ENCODE peak calls at places on chromosomes 11 and 22, in six cellular contexts. One of them, this sample, is unnamed.

GRCh38 chr11:74179234-74180126 is 8.4 kb downstream of the PPME1 start:
- DNase-seq in IMR-90: peak; percentile 41
- DNase-seq in CD8-positive, alpha-beta T cell: no peak
- DNase-seq in cardiac fibroblast: no peak
- DNase-seq in A549: no peak
- DNase-seq in AG09309: no peak
- DNase-seq in this sample: no peak

GRCh38 chr11:100353083-100353482 is 334.0 kb upstream of the ARHGAP42 start:
- DNase-seq in AG09309: no peak
- DNase-seq in cardiac fibroblast: no peak
- DNase-seq in IMR-90: no peak
- DNase-seq in CD8-positive, alpha-beta T cell: no peak
- DNase-seq in A549: no peak
- DNase-seq in this sample: no peak

GRCh38 chr11:123434262-123434661 is 4.2 kb downstream of the GRAMD1B start:
- DNase-seq in A549: peak; percentile 31
- DNase-seq in AG09309: no peak
- DNase-seq in cardiac fibroblast: no peak
- DNase-seq in IMR-90: peak; percentile 22
- DNase-seq in CD8-positive, alpha-beta T cell: no peak
- DNase-seq in this sample: no peak

GRCh38 chr22:50526849-50527801 is 1.7 kb upstream of the SCO2 start:
- DNase-seq in A549: peak; percentile 44
- DNase-seq in cardiac fibroblast: peak; percentile 61
- DNase-seq in IMR-90: no peak
- DNase-seq in CD8-positive, alpha-beta T cell: no peak
- DNase-seq in AG09309: no peak
- DNase-seq in this sample: no peak

GRCh38 chr11:75107187-75107586 is 10.5 kb upstream of the OR2AT4 start:
- DNase-seq in cardiac fibroblast: peak; percentile 12
- DNase-seq in A549: no peak
- DNase-seq in CD8-positive, alpha-beta T cell: no peak
- DNase-seq in IMR-90: peak; percentile 19
- DNase-seq in AG09309: no peak
- DNase-seq in this sample: no peak

GRCh38 chr11:24145411-24145810 is 351.4 kb upstream of the LUZP2 start:
- DNase-seq in IMR-90: peak; percentile 2
- DNase-seq in A549: no peak
- DNase-seq in CD8-positive, alpha-beta T cell: no peak
- DNase-seq in AG09309: no peak
- DNase-seq in cardiac fibroblast: no peak
- DNase-seq in this sample: no peak

GRCh38 chr22:44889233-44889878 is 120.4 kb downstream of the PHF21B start:
- DNase-seq in cardiac fibroblast: no peak
- DNase-seq in CD8-positive, alpha-beta T cell: no peak
- DNase-seq in AG09309: no peak
- DNase-seq in IMR-90: no peak
- DNase-seq in A549: no peak
- DNase-seq in this sample: no peak

GRCh38 chr11:87281496-87281895 is 243.8 kb downstream of the TMEM135 start:
- DNase-seq in AG09309: peak; percentile 43
- DNase-seq in CD8-positive, alpha-beta T cell: no peak
- DNase-seq in A549: no peak
- DNase-seq in cardiac fibroblast: peak; percentile 90
- DNase-seq in IMR-90: peak; percentile 77
- DNase-seq in this sample: peak; percentile 58

GRCh38 chr22:26564181-26564580 is 25.8 kb downstream of the TPST2 start:
- DNase-seq in CD8-positive, alpha-beta T cell: no peak
- DNase-seq in cardiac fibroblast: no peak
- DNase-seq in AG09309: no peak
- DNase-seq in A549: no peak
- DNase-seq in IMR-90: no peak
- DNase-seq in this sample: no peak

GRCh38 chr11:2902784-2903671 is 17.5 kb upstream of the CDKN1C start:
- DNase-seq in A549: no peak
- DNase-seq in IMR-90: no peak
- DNase-seq in CD8-positive, alpha-beta T cell: no peak
- DNase-seq in cardiac fibroblast: no peak
- DNase-seq in AG09309: no peak
- DNase-seq in this sample: no peak

GRCh38 chr11:68931911-68932310 is 28.2 kb downstream of the IGHMBP2 start:
- DNase-seq in cardiac fibroblast: no peak
- DNase-seq in AG09309: no peak
- DNase-seq in CD8-positive, alpha-beta T cell: no peak
- DNase-seq in IMR-90: no peak
- DNase-seq in A549: no peak
- DNase-seq in this sample: no peak

GRCh38 chr11:70251583-70252285 is 18.8 kb upstream of the PPFIA1 start:
- DNase-seq in AG09309: no peak
- DNase-seq in A549: no peak
- DNase-seq in IMR-90: no peak
- DNase-seq in cardiac fibroblast: no peak
- DNase-seq in CD8-positive, alpha-beta T cell: no peak
- DNase-seq in this sample: no peak

GRCh38 chr22:23533328-23533762 is 46.7 kb downstream of the IGLL1 start:
- DNase-seq in A549: peak; percentile 50
- DNase-seq in AG09309: no peak
- DNase-seq in cardiac fibroblast: peak; percentile 52
- DNase-seq in CD8-positive, alpha-beta T cell: peak; percentile 29
- DNase-seq in IMR-90: peak; percentile 10
- DNase-seq in this sample: no peak

GRCh38 chr11:2538951-2539735 is 94.3 kb downstream of the KCNQ1 start:
- DNase-seq in AG09309: no peak
- DNase-seq in cardiac fibroblast: no peak
- DNase-seq in CD8-positive, alpha-beta T cell: no peak
- DNase-seq in A549: no peak
- DNase-seq in IMR-90: no peak
- DNase-seq in this sample: no peak

GRCh38 chr22:24977370-24978230 is 25.1 kb downstream of the KIAA1671 start:
- DNase-seq in CD8-positive, alpha-beta T cell: no peak
- DNase-seq in A549: no peak
- DNase-seq in cardiac fibroblast: peak; percentile 69
- DNase-seq in AG09309: no peak
- DNase-seq in IMR-90: no peak
- DNase-seq in this sample: no peak

GRCh38 chr22:38569181-38569971 is 607 bp downstream of the DMC1 start:
- DNase-seq in CD8-positive, alpha-beta T cell: no peak
- DNase-seq in A549: peak; percentile 13
- DNase-seq in IMR-90: no peak
- DNase-seq in cardiac fibroblast: no peak
- DNase-seq in AG09309: no peak
- DNase-seq in this sample: no peak

GRCh38 chr11:118957968-118958367 is 1.9 kb downstream of the UPK2 start:
- DNase-seq in cardiac fibroblast: no peak
- DNase-seq in CD8-positive, alpha-beta T cell: no peak
- DNase-seq in IMR-90: no peak
- DNase-seq in A549: no peak
- DNase-seq in AG09309: no peak
- DNase-seq in this sample: no peak

GRCh38 chr11:110044226-110044968 is 48.8 kb upstream of the ZC3H12C start:
- DNase-seq in AG09309: no peak
- DNase-seq in cardiac fibroblast: no peak
- DNase-seq in IMR-90: no peak
- DNase-seq in A549: no peak
- DNase-seq in CD8-positive, alpha-beta T cell: no peak
- DNase-seq in this sample: no peak

GRCh38 chr11:102453286-102453797 is 777 bp upstream of the TMEM123 start:
- DNase-seq in A549: no peak
- DNase-seq in cardiac fibroblast: no peak
- DNase-seq in IMR-90: no peak
- DNase-seq in CD8-positive, alpha-beta T cell: no peak
- DNase-seq in AG09309: no peak
- DNase-seq in this sample: no peak

GRCh38 chr11:87002918-87003317 is 34.8 kb upstream of the TMEM135 start:
- DNase-seq in IMR-90: no peak
- DNase-seq in AG09309: no peak
- DNase-seq in CD8-positive, alpha-beta T cell: no peak
- DNase-seq in cardiac fibroblast: no peak
- DNase-seq in A549: no peak
- DNase-seq in this sample: no peak

GRCh38 chr11:110897035-110897434 is 184.8 kb upstream of the ARHGAP20 start:
- DNase-seq in cardiac fibroblast: peak; percentile 73
- DNase-seq in CD8-positive, alpha-beta T cell: no peak
- DNase-seq in AG09309: peak; percentile 76
- DNase-seq in IMR-90: peak; percentile 80
- DNase-seq in A549: no peak
- DNase-seq in this sample: peak; percentile 25

GRCh38 chr11:132312616-132313210 is 942.3 kb downstream of the NTM start:
- DNase-seq in CD8-positive, alpha-beta T cell: no peak
- DNase-seq in cardiac fibroblast: peak; percentile 29
- DNase-seq in A549: no peak
- DNase-seq in AG09309: peak; percentile 2
- DNase-seq in IMR-90: peak; percentile 46
- DNase-seq in this sample: no peak

GRCh38 chr11:58864335-58864734 is 19.8 kb upstream of the GLYATL2 start:
- DNase-seq in A549: no peak
- DNase-seq in AG09309: no peak
- DNase-seq in CD8-positive, alpha-beta T cell: no peak
- DNase-seq in cardiac fibroblast: no peak
- DNase-seq in IMR-90: no peak
- DNase-seq in this sample: no peak

DNA sequence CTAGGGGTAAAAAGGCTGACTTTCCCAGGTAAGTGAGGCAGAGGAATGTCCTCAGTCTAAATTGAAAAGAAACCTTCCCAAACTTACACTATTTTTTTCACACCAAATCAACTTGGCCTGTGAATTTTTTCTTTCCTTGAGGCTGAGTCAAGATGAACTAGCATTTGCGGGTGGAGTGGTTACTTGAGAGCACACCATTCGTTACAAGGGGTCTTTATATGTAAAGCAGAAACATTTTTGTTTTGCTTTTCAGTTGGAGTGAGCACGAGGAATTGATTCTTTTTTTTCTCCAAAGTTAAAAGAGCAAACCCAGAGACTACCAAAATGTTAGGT is 36.4 kb downstream of the MAML2 start:
- DNase-seq in CD8-positive, alpha-beta T cell: no peak
- DNase-seq in cardiac fibroblast: no peak
- DNase-seq in IMR-90: no peak
- DNase-seq in A549: no peak
- DNase-seq in AG09309: no peak
- DNase-seq in this sample: no peak
- H3K4me3 ChIP-seq in CD8-positive, alpha-beta T cell: no peak overlapping the region
- H3K4me3 ChIP-seq in cardiac fibroblast: no peak overlapping the region
- H3K4me3 ChIP-seq in IMR-90: peak overlapping the region; percentile 29
- H3K4me3 ChIP-seq in A549: peak overlapping the region; percentile 31
- H3K4me3 ChIP-seq in AG09309: peak overlapping the region; percentile 6
- H3K4me3 ChIP-seq in this sample: peak overlapping the region; percentile 37

GRCh38 chr11:65947603-65948125 is 2.4 kb downstream of the TSGA10IP start:
- DNase-seq in IMR-90: no peak
- DNase-seq in AG09309: no peak
- DNase-seq in cardiac fibroblast: no peak
- DNase-seq in A549: no peak
- DNase-seq in CD8-positive, alpha-beta T cell: no peak
- DNase-seq in this sample: no peak

GRCh38 chr11:65945941-65946558 is 770 bp downstream of the TSGA10IP start:
- DNase-seq in cardiac fibroblast: no peak
- DNase-seq in CD8-positive, alpha-beta T cell: no peak
- DNase-seq in AG09309: no peak
- DNase-seq in IMR-90: no peak
- DNase-seq in A549: no peak
- DNase-seq in this sample: no peak

GRCh38 chr11:65946655-65947054 is 1.4 kb downstream of the TSGA10IP start:
- DNase-seq in AG09309: no peak
- DNase-seq in A549: no peak
- DNase-seq in cardiac fibroblast: no peak
- DNase-seq in CD8-positive, alpha-beta T cell: no peak
- DNase-seq in IMR-90: no peak
- DNase-seq in this sample: no peak

GRCh38 chr11:65945430-65945911 is at the start of gene TSGA10IP:
- DNase-seq in CD8-positive, alpha-beta T cell: no peak
- DNase-seq in AG09309: no peak
- DNase-seq in cardiac fibroblast: no peak
- DNase-seq in IMR-90: no peak
- DNase-seq in A549: no peak
- DNase-seq in this sample: no peak

GRCh38 chr11:65947133-65947532 is 1.9 kb downstream of the TSGA10IP start:
- DNase-seq in cardiac fibroblast: no peak
- DNase-seq in A549: no peak
- DNase-seq in AG09309: no peak
- DNase-seq in IMR-90: no peak
- DNase-seq in CD8-positive, alpha-beta T cell: no peak
- DNase-seq in this sample: no peak
- H3K4me3 ChIP-seq in cardiac fibroblast: no peak overlapping the region
- H3K4me3 ChIP-seq in A549: no peak overlapping the region
- H3K4me3 ChIP-seq in AG09309: no peak overlapping the region
- H3K4me3 ChIP-seq in IMR-90: no peak overlapping the region
- H3K4me3 ChIP-seq in CD8-positive, alpha-beta T cell: no peak overlapping the region
- H3K4me3 ChIP-seq in this sample: no peak overlapping the region

DNA sequence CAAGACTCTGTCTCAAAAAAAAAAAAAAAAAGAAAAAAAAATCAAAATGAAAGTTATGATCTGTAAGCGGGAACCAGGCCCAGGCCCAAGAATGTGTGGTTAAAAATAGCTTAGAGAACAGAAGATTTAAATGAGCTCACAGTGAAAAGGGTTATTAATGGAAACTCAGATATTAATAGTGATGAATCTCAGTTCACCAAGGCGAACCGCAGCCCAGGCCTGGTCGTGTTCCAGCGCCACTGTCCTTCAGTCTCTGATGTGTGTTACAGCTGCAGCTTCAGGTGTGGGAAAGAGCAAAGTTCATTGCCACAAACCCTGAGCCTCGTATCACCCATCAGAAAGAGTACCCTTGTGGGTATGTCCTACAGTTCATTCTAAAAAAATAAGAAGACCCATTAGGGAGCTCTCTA is 107.1 kb downstream of the GAB2 start:
- DNase-seq in A549: no peak
- DNase-seq in cardiac fibroblast: peak; percentile 69
- DNase-seq in AG09309: no peak
- DNase-seq in CD8-positive, alpha-beta T cell: no peak
- DNase-seq in IMR-90: peak; percentile 35
- DNase-seq in this sample: no peak
- H3K4me3 ChIP-seq in A549: no peak overlapping the region
- H3K4me3 ChIP-seq in cardiac fibroblast: no peak overlapping the region
- H3K4me3 ChIP-seq in AG09309: no peak overlapping the region
- H3K4me3 ChIP-seq in CD8-positive, alpha-beta T cell: no peak overlapping the region
- H3K4me3 ChIP-seq in IMR-90: no peak overlapping the region
- H3K4me3 ChIP-seq in this sample: no peak overlapping the region

GRCh38 chr11:17542249-17542648 is 2.0 kb downstream of the USH1C start:
- DNase-seq in A549: no peak
- DNase-seq in IMR-90: no peak
- DNase-seq in CD8-positive, alpha-beta T cell: no peak
- DNase-seq in AG09309: no peak
- DNase-seq in cardiac fibroblast: no peak
- DNase-seq in this sample: no peak

GRCh38 chr11:17543041-17543440 is 1.2 kb downstream of the USH1C start:
- DNase-seq in cardiac fibroblast: no peak
- DNase-seq in AG09309: no peak
- DNase-seq in A549: no peak
- DNase-seq in IMR-90: no peak
- DNase-seq in CD8-positive, alpha-beta T cell: no peak
- DNase-seq in this sample: no peak

GRCh38 chr11:17541330-17541885 is 2.8 kb downstream of the USH1C start:
- DNase-seq in CD8-positive, alpha-beta T cell: no peak
- DNase-seq in IMR-90: no peak
- DNase-seq in cardiac fibroblast: no peak
- DNase-seq in A549: no peak
- DNase-seq in AG09309: no peak
- DNase-seq in this sample: no peak

GRCh38 chr11:17544181-17544622 is at the start of gene USH1C:
- DNase-seq in cardiac fibroblast: no peak
- DNase-seq in IMR-90: no peak
- DNase-seq in AG09309: no peak
- DNase-seq in A549: peak; percentile 61
- DNase-seq in CD8-positive, alpha-beta T cell: no peak
- DNase-seq in this sample: no peak

GRCh38 chr11:17543574-17544180 is 539 bp downstream of the USH1C start:
- DNase-seq in A549: no peak
- DNase-seq in CD8-positive, alpha-beta T cell: no peak
- DNase-seq in cardiac fibroblast: no peak
- DNase-seq in AG09309: no peak
- DNase-seq in IMR-90: no peak
- DNase-seq in this sample: no peak
- H3K4me3 ChIP-seq in A549: peak overlapping the region; percentile 53
- H3K4me3 ChIP-seq in CD8-positive, alpha-beta T cell: no peak overlapping the region
- H3K4me3 ChIP-seq in cardiac fibroblast: no peak overlapping the region
- H3K4me3 ChIP-seq in AG09309: no peak overlapping the region
- H3K4me3 ChIP-seq in IMR-90: no peak overlapping the region
- H3K4me3 ChIP-seq in this sample: no peak overlapping the region

This sample was measured in skeletal muscle cell.